ENCODE peak calls at places on chromosomes 5 and 9, in nine cellular contexts. A, K, J, F, Y, M, R, P and E are unnamed samples.

GRCh38 chr5:140642718-140643117 is 3.5 kb downstream of the TMCO6 start:
- DNase-seq in A (no peak), K (no peak), J (no peak), F (no peak), Y (peak), M (peak), R (peak), P (peak), E (no peak)

GRCh38 chr9:89080193-89080592 is 88.9 kb downstream of the S1PR3 start:
- DNase-seq in A (no peak), K (no peak), J (no peak), F (peak), Y (no peak), M (peak), R (no peak), P (peak), E (no peak)

GRCh38 chr9:5231212-5231611 is at the start of gene INSL4:
- DNase-seq in A (no peak), K (no peak), J (no peak), F (no peak), Y (peak), M (no peak), R (peak), P (no peak), E (no peak)

GRCh38 chr5:169003721-169004481 is 297.0 kb downstream of the SLIT3 start:
- DNase-seq in A (no peak), K (peak), J (no peak), F (peak), Y (no peak), M (no peak), R (no peak), P (peak), E (peak)

GRCh38 chr5:172463031-172463430 is 8.7 kb upstream of the SH3PXD2B start:
- DNase-seq in A (no peak), K (no peak), J (no peak), F (peak), Y (no peak), M (no peak), R (no peak), P (no peak), E (no peak)

GRCh38 chr5:115936031-115936430 is 26.2 kb upstream of the LVRN start:
- DNase-seq in A (no peak), K (no peak), J (no peak), F (no peak), Y (no peak), M (no peak), R (no peak), P (no peak), E (no peak)

GRCh38 chr5:18220631-18221030 is 586.4 kb downstream of the TAF11L14 start:
- DNase-seq in A (no peak), K (no peak), J (no peak), F (no peak), Y (peak), M (no peak), R (peak), P (no peak), E (no peak)

GRCh38 chr5:180620014-180620413 is 28.7 kb upstream of the SCGB3A1 start:
- DNase-seq in A (no peak), K (no peak), J (no peak), F (no peak), Y (no peak), M (no peak), R (no peak), P (no peak), E (no peak)

GRCh38 chr5:43020294-43020711 is 19.8 kb downstream of the ANXA2R start:
- DNase-seq in A (no peak), K (peak), J (no peak), F (no peak), Y (no peak), M (no peak), R (no peak), P (peak), E (peak)

GRCh38 chr9:120730661-120731514 is 16.6 kb upstream of the MEGF9 start:
- DNase-seq in A (peak), K (peak), J (no peak), F (peak), Y (peak), M (peak), R (peak), P (peak), E (peak)

GRCh38 chr9:113652355-113653152 is 189.0 kb downstream of the RGS3 start:
- DNase-seq in A (peak), K (no peak), J (no peak), F (peak), Y (no peak), M (no peak), R (no peak), P (no peak), E (no peak)

GRCh38 chr5:57902035-57902434 is 419.4 kb upstream of the ACTBL2 start:
- DNase-seq in A (no peak), K (no peak), J (no peak), F (no peak), Y (no peak), M (no peak), R (no peak), P (no peak), E (no peak)

GRCh38 chr9:111944467-111944866 is 47.9 kb downstream of the UGCG start:
- DNase-seq in A (no peak), K (no peak), J (no peak), F (no peak), Y (no peak), M (no peak), R (peak), P (peak), E (no peak)

GRCh38 chr5:127723571-127723970 is 20.4 kb downstream of the CCDC192 start:
- DNase-seq in A (peak), K (no peak), J (peak), F (peak), Y (no peak), M (peak), R (peak), P (peak), E (no peak)

GRCh38 chr5:103442756-103443155 is 119.8 kb downstream of the NUDT12 start:
- DNase-seq in A (no peak), K (no peak), J (no peak), F (no peak), Y (no peak), M (no peak), R (no peak), P (no peak), E (no peak)

GRCh38 chr9:13570521-13570974 is 291.1 kb upstream of the MPDZ start:
- DNase-seq in A (no peak), K (no peak), J (no peak), F (no peak), Y (no peak), M (no peak), R (no peak), P (no peak), E (no peak)

GRCh38 chr9:13567833-13568232 is 288.3 kb upstream of the MPDZ start:
- DNase-seq in A (no peak), K (no peak), J (no peak), F (no peak), Y (no peak), M (no peak), R (no peak), P (no peak), E (no peak)

GRCh38 chr9:13569706-13570423 is 290.4 kb upstream of the MPDZ start:
- DNase-seq in A (no peak), K (no peak), J (no peak), F (no peak), Y (peak), M (no peak), R (no peak), P (peak), E (no peak)

GRCh38 chr9:13568851-13569618 is 289.5 kb upstream of the MPDZ start:
- DNase-seq in A (no peak), K (peak), J (no peak), F (no peak), Y (peak), M (no peak), R (no peak), P (peak), E (peak)

GRCh38 chr9:13568446-13568845 is 289.0 kb upstream of the MPDZ start:
- DNase-seq in A (no peak), K (no peak), J (no peak), F (no peak), Y (peak), M (no peak), R (no peak), P (peak), E (no peak)
- H3K4me3 ChIP-seq in A (no peak), K (peak), J (no peak), F (no peak), Y (peak), M (peak), R (peak), P (no peak), E (peak)

GRCh38 chr5:59161206-59162105 is 578.6 kb downstream of the RAB3C start:
- DNase-seq in A (no peak), K (no peak), J (no peak), F (no peak), Y (no peak), M (no peak), R (no peak), P (no peak), E (no peak)
- H3K4me3 ChIP-seq in A (no peak), K (no peak), J (no peak), F (no peak), Y (no peak), M (no peak), R (no peak), P (no peak), E (no peak)

DNA sequence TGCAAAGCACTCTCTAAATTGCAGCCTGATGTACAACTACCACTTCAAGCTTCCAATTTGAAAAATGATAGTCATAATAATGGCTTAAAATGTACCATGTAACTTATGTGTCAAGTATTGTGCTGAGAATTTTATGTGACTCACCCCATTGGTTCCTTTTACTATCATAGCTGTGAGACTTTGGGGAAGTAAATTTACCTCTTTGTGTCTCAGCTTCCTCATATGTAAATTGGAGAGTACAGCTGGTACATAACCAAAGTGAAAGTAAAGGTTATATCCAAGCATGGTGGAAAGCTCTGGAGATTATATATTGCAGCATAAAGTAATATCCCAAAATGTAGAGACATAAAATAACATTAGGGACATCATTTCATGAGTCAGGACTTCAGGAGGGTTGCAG is 2200.4 kb upstream of the C9orf72 start:
- DNase-seq in A (no peak), K (no peak), J (no peak), F (no peak), Y (no peak), M (no peak), R (no peak), P (no peak), E (no peak)
- H3K4me3 ChIP-seq in A (no peak), K (no peak), J (no peak), F (no peak), Y (no peak), M (no peak), R (no peak), P (no peak), E (no peak)

GRCh38 chr9:137064027-137064879 is 6.1 kb downstream of the SAPCD2 start:
- DNase-seq in A (no peak), K (peak), J (no peak), F (peak), Y (no peak), M (peak), R (peak), P (peak), E (peak)

GRCh38 chr9:137064880-137065164 is 5.5 kb downstream of the SAPCD2 start:
- DNase-seq in A (no peak), K (no peak), J (no peak), F (no peak), Y (no peak), M (no peak), R (no peak), P (no peak), E (no peak)

GRCh38 chr9:137067860-137068538 is 2.4 kb downstream of the SAPCD2 start:
- DNase-seq in A (peak), K (peak), J (peak), F (peak), Y (peak), M (peak), R (peak), P (peak), E (peak)

GRCh38 chr9:137065336-137065967 is 4.9 kb downstream of the SAPCD2 start:
- DNase-seq in A (no peak), K (no peak), J (no peak), F (no peak), Y (no peak), M (no peak), R (no peak), P (no peak), E (no peak)

GRCh38 chr9:137066096-137066861 is 4.1 kb downstream of the SAPCD2 start:
- DNase-seq in A (no peak), K (no peak), J (no peak), F (no peak), Y (no peak), M (no peak), R (no peak), P (no peak), E (no peak)
- H3K4me3 ChIP-seq in A (no peak), K (no peak), J (no peak), F (no peak), Y (no peak), M (no peak), R (no peak), P (no peak), E (no peak)

GRCh38 chr9:137276757-137277328 is 683 bp upstream of the TOR4A start:
- DNase-seq in A (peak), K (peak), J (no peak), F (peak), Y (peak), M (peak), R (peak), P (peak), E (peak)
- H3K4me3 ChIP-seq in A (peak), K (peak), J (no peak), F (no peak), Y (peak), M (peak), R (peak), P (peak), E (peak)